ENCODE peak calls at places on chromosomes 6 and 20, in five cellular contexts. R is K562, O is OCI-LY7, S is tibial nerve, N is ovary. U is an unnamed sample. For H3K4me1, the result is how much of the 10 kb centered on the place peaks cover.

GRCh38 chr6:111002350-111002749 is 20.5 kb downstream of the RPF2 start:
- DNase-seq in S (no peak), O (no peak), R (no peak), N (no peak), U (no peak)

GRCh38 chr6:14635195-14635594 is 517.6 kb downstream of the CD83 start:
- DNase-seq in O (peak), N (no peak), R (no peak), S (no peak), U (no peak)

GRCh38 chr6:93721386-93722048 is 302.2 kb upstream of the EPHA7 start:
- DNase-seq in N (no peak), R (no peak), O (peak), S (no peak), U (no peak)

GRCh38 chr6:33671381-33672072 is 40.0 kb downstream of the UQCC2 start:
- DNase-seq in R (no peak), S (no peak), N (no peak), O (no peak), U (no peak)

GRCh38 chr6:157099912-157100593 is 223.3 kb downstream of the TMEM242 start:
- DNase-seq in R (peak), S (no peak), N (no peak), O (no peak), U (no peak)

GRCh38 chr20:20210327-20210726 is 157.6 kb upstream of the INSM1 start:
- DNase-seq in S (no peak), N (no peak), R (no peak), O (no peak), U (no peak)

GRCh38 chr6:53960311-53960710 is 150.9 kb upstream of the MLIP start:
- DNase-seq in R (no peak), N (no peak), O (no peak), S (no peak), U (no peak)

GRCh38 chr6:43878823-43879495 is 108.9 kb downstream of the VEGFA start:
- DNase-seq in O (no peak), N (no peak), S (no peak), R (no peak), U (no peak)

GRCh38 chr6:5471637-5472430 is 210.5 kb downstream of the FARS2 start:
- DNase-seq in S (no peak), R (no peak), N (no peak), O (no peak), U (no peak)

GRCh38 chr6:7502743-7503142 is 38.7 kb upstream of the DSP start:
- DNase-seq in O (no peak), R (no peak), N (no peak), S (no peak), U (no peak)

GRCh38 chr6:169971951-169972651 is 220.7 kb downstream of the ERMARD start:
- DNase-seq in R (no peak), S (no peak), O (no peak), N (peak), U (no peak)

GRCh38 chr20:24211972-24212371 is 223.4 kb upstream of the GGTLC1 start:
- DNase-seq in S (no peak), R (no peak), O (no peak), N (no peak), U (no peak)

GRCh38 chr6:109865968-109866367 is 112.1 kb upstream of the GPR6 start:
- DNase-seq in R (no peak), S (no peak), O (no peak), N (no peak), U (no peak)

GRCh38 chr20:43831496-43832065 is 83.1 kb upstream of the TOX2 start:
- DNase-seq in O (no peak), R (no peak), N (no peak), S (no peak), U (no peak)

GRCh38 chr6:11328613-11329247 is 96.3 kb upstream of the NEDD9 start:
- DNase-seq in N (no peak), S (no peak), R (no peak), O (no peak), U (no peak)

GRCh38 chr6:25640446-25640845 is 11.6 kb upstream of the SCGN start:
- DNase-seq in S (no peak), R (no peak), N (no peak), O (no peak), U (no peak)

GRCh38 chr6:81606965-81607381 is 145.5 kb downstream of the TENT5A start:
- DNase-seq in S (no peak), O (no peak), R (no peak), N (no peak), U (no peak)

GRCh38 chr6:170376386-170377084 is 70.0 kb downstream of the FAM120B start:
- DNase-seq in O (no peak), S (no peak), R (no peak), N (no peak), U (no peak)

GRCh38 chr20:59948828-59949720 is 8.9 kb downstream of the FAM217B start:
- DNase-seq in O (peak), N (no peak), R (no peak), S (peak), U (no peak)

GRCh38 chr20:44304383-44304782 is 6.6 kb downstream of the FITM2 start:
- DNase-seq in O (no peak), R (no peak), S (no peak), N (no peak), U (no peak)

GRCh38 chr6:147904416-147904815 is 395.9 kb downstream of the SAMD5 start:
- DNase-seq in N (no peak), R (no peak), O (no peak), S (no peak), U (no peak)

GRCh38 chr6:131231103-131231502 is 95.8 kb downstream of the AKAP7 start:
- DNase-seq in R (no peak), N (no peak), S (no peak), O (no peak), U (no peak)

GRCh38 chr6:35035481-35036030 is 105.6 kb downstream of the TCP11 start:
- DNase-seq in O (no peak), N (no peak), S (no peak), R (no peak), U (no peak)
- H3K4me1 ChIP-seq in O (under half), N (under half), S (half or more), R (under half), U (under half)

GRCh38 chr6:41714556-41715273 is 20.7 kb downstream of the TFEB start:
- DNase-seq in S (no peak), O (no peak), N (no peak), R (no peak), U (no peak)
- H3K4me1 ChIP-seq in S (half or more), O (half or more), N (under half), R (under half), U (under half)

DNA sequence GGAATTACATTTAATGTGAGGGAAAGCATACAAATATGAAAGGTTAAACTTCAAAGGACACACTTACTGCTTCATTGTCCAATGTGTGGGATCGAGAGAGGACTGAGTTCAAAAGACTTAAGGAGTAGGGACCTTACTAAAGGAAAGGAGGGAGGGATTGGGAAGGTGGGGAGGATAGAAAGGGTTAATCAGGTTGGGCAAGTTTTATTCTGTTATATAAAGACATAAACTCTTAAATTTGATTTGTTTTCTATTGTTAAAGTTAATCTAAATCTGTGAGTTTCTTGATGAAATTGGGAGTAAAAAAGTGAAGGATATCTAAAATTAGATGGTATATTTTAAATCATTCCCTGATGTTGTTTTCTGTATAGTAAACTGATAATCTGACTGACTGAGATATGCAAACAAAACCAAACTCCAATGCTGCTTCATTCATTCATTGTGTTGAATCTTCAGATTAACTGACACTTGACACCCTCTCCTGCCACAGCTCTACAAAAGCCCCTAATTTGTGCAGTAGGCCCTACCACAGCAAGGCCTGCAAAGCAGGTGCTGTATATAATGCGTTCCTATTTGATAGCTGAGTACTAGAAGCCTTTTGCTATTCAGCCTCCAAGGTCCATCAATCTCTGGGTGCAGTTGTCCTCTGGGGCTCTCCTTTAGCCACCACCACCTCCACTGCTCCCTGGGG is 1.3 kb upstream of the UBE2J1 start:
- DNase-seq in O (peak), N (no peak), S (no peak), R (no peak), U (no peak)
- H3K4me1 ChIP-seq in O (half or more), N (under half), S (under half), R (under half), U (under half)

DNA sequence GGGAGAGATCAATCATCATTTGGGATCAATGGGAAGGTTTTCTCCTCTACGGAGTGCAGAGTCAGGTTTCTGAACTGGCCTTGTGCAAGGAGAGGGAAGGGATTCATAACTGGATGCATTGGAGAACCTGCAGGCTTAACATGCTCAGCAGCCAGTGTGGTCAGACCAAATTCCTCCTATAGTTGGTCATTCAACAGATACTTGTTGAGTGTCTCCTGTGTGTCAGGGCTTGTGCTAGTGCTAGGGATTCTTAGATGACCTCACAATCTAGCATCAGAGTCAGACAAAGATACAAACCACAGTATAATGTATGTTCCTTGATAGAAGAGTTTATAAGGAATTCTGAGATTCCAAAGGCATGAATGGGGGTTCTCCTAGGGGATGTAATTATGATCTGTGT is 23.9 kb downstream of the RALY start:
- DNase-seq in R (no peak), N (no peak), O (no peak), S (no peak), U (no peak)
- H3K4me1 ChIP-seq in R (under half), N (under half), O (under half), S (half or more), U (half or more)

GRCh38 chr6:41624621-41625365 is 13.5 kb upstream of the MDFI start:
- DNase-seq in N (no peak), O (peak), R (no peak), S (no peak), U (no peak)
- H3K4me1 ChIP-seq in N (under half), O (under half), R (under half), S (under half), U (under half)

GRCh38 chr20:46991850-46992639 is 97.4 kb downstream of the EYA2 start:
- DNase-seq in R (no peak), N (no peak), O (no peak), S (no peak), U (no peak)

GRCh38 chr20:46992640-46993035 is 98.0 kb downstream of the EYA2 start:
- DNase-seq in O (no peak), S (no peak), R (no peak), N (no peak), U (no peak)

GRCh38 chr20:46995561-46996142 is 101.0 kb downstream of the EYA2 start:
- DNase-seq in N (no peak), S (no peak), O (peak), R (no peak), U (no peak)

GRCh38 chr20:46993465-46994095 is 98.9 kb downstream of the EYA2 start:
- DNase-seq in R (no peak), O (no peak), S (no peak), N (no peak), U (no peak)

DNA sequence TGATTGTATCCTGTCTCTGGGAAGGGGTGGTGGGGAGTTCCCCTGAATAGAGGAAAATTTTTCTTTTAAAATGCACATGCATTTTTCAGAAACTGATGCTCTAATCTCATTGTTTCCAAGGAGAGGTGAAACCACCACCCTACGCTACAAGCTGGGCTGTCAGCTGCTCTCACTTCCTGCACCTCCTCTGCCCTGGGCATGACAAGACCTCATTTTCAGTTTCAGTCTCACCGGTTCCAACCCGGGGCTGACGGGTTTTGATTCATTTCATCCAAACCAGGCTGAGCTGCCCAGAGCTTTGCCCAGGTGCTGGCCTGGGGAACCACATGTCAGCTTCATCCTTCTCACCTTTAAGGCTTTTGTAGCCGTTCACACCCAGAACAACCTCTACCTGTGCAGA is 99.7 kb downstream of the EYA2 start:
- DNase-seq in S (no peak), R (no peak), O (peak), N (no peak), U (no peak)
- H3K4me1 ChIP-seq in S (under half), R (under half), O (half or more), N (under half), U (under half)

GRCh38 chr6:164695896-164696295 is 613.5 kb downstream of the C6orf118 start:
- DNase-seq in N (no peak), O (peak), R (no peak), S (no peak), U (no peak)

DNA sequence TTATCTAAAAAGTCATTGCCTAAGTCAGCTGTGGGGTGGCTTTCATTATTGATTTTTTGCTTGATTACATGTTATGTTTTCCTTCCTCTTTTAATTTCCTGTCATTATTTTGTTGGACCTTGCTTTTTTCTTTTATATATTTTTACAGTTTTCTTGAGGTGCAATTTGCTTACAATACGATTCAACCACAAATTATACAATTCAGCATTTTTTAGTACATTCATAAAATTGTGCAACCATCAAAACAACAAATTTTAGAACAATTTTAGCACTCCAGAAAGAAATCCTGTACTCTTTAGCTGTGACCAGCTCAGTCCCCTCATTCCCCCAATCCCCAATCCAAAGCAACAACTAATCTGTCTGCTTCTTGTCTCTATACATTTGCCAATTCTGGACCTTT is 608.9 kb downstream of the C6orf118 start:
- DNase-seq in R (no peak), S (no peak), N (no peak), O (no peak), U (no peak)
- H3K4me1 ChIP-seq in R (under half), S (under half), N (under half), O (under half), U (under half)

GRCh38 chr20:37311710-37312355 is 22.4 kb downstream of the MANBAL start:
- DNase-seq in N (no peak), S (no peak), O (no peak), R (no peak), U (no peak)
- H3K4me1 ChIP-seq in N (under half), S (under half), O (under half), R (under half), U (under half)

DNA sequence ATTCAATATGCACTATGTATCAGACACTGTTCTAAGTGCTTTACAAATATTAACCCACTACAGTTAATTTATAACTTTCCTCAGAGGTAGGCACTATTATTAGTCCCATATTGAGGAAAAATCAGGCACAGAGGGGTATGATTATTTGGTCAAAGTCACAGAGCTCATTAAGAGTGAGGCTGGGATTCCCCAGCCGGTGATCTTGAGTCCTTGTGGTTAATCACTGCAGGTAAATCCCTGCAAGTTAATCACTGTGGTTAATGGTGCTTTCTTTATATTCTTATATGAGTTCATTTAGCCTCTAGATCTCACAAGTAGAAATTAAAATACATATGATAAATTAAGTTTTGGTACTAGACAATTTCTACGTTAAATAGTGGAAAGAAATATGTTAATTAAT is 9.2 kb downstream of the CRYBG1 start:
- DNase-seq in N (no peak), S (no peak), O (no peak), R (no peak), U (no peak)
- H3K4me1 ChIP-seq in N (under half), S (under half), O (under half), R (under half), U (under half)

U was measured in ascending aorta.